ENCODE peak calls at places on chromosomes 7 and 10, in five cellular contexts. C, M, L, W and N are unnamed samples. For H3K4me1, the result is how much of the 10 kb centered on the place peaks cover.

GRCh38 chr10:112261281-112261822 is 21.8 kb upstream of the TECTB start:
- DNase-seq in M (no peak), L (no peak), C (no peak), W (no peak), N (no peak)

GRCh38 chr10:102540023-102540422 is 36.3 kb downstream of the SUFU start:
- DNase-seq in M (no peak), C (no peak), L (peak), W (no peak), N (no peak)

GRCh38 chr10:48448796-48449195 is 142.3 kb downstream of the MAPK8 start:
- DNase-seq in C (no peak), W (peak), M (no peak), L (no peak), N (no peak)

GRCh38 chr10:128938488-128938887 is 528.6 kb upstream of the MGMT start:
- DNase-seq in L (no peak), M (no peak), W (no peak), C (no peak), N (no peak)

GRCh38 chr7:5420108-5420840 is 3.4 kb downstream of the TNRC18 start:
- DNase-seq in L (no peak), M (no peak), W (peak), C (no peak), N (no peak)

GRCh38 chr7:127683776-127684681 is 32.0 kb downstream of the SND1 start:
- DNase-seq in M (no peak), C (no peak), L (no peak), W (no peak), N (no peak)

GRCh38 chr10:103238506-103239252 is 7.0 kb upstream of the RPEL1 start:
- DNase-seq in W (no peak), M (peak), C (no peak), L (peak), N (no peak)

GRCh38 chr7:5377816-5378215 is 45.8 kb downstream of the TNRC18 start:
- DNase-seq in L (no peak), C (no peak), M (peak), W (no peak), N (no peak)

GRCh38 chr10:128859738-128860386 is 607.2 kb upstream of the MGMT start:
- DNase-seq in W (no peak), C (no peak), M (no peak), L (peak), N (no peak)

GRCh38 chr10:88070080-88070880 is 206.9 kb downstream of the PTEN start:
- DNase-seq in C (no peak), W (no peak), L (peak), M (no peak), N (no peak)

GRCh38 chr10:88071814-88072380 is 208.5 kb downstream of the PTEN start:
- DNase-seq in M (no peak), L (no peak), C (no peak), W (peak), N (no peak)

GRCh38 chr10:88066876-88067275 is 203.5 kb downstream of the PTEN start:
- DNase-seq in W (no peak), C (peak), L (no peak), M (no peak), N (peak)

GRCh38 chr10:88066319-88066718 is 202.9 kb downstream of the PTEN start:
- DNase-seq in M (no peak), C (no peak), L (no peak), W (no peak), N (no peak)

GRCh38 chr10:88069338-88069737 is 205.9 kb downstream of the PTEN start:
- DNase-seq in C (no peak), L (no peak), W (no peak), M (no peak), N (no peak)
- H3K4me1 ChIP-seq in C (half or more), L (under half), W (half or more), M (under half), N (under half)

DNA sequence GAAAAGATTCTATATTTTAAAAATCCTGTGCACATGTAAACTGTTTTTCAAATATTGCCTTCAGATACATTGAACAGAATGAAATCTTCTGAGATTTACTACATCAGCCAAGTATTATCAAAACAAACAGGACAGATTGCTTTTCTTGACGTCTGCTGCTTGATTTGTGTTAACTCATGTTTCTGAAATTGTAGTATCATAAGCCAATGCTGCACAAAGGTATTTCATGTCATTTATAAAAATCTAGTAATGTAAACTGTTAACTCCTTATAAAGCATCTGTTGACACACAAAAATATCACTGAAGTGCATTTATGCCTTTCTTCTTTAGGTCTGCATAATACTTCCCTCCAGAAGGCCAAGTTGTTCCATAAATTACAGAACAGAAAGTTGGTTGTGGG is 28.3 kb downstream of the CAV1 start:
- DNase-seq in M (no peak), L (no peak), W (no peak), C (no peak), N (no peak)
- H3K27ac ChIP-seq in M (no peak), L (no peak), W (no peak), C (no peak), N (no peak)

DNA sequence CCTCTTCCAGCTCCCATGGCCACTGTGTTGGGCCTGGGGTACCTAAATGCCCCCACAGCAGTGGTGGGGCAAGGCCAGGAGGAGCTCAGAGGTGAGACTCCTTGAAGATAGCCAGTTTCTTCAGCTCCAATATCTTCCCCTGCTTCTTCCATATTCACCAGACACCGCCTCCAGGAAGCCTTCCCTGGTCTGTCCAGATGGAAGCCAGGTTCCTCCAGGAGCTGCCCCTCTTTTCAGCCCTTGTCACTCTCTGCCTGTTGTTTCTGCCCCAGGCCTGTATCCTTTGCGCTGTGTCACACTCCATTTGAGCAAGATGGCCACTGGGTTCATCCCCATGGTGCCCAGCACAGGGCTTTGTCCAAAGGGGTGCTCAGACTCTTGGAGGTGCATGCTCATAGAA is 127.7 kb downstream of the MYL10 start:
- DNase-seq in W (no peak), C (no peak), M (no peak), L (no peak), N (no peak)
- H3K4me1 ChIP-seq in W (under half), C (under half), M (under half), L (under half), N (under half)

GRCh38 chr7:107206706-107207105 is 37.9 kb downstream of the HBP1 start:
- DNase-seq in M (no peak), L (no peak), W (no peak), C (no peak), N (no peak)
- H3K27ac ChIP-seq in M (no peak), L (no peak), W (no peak), C (no peak), N (no peak)

DNA sequence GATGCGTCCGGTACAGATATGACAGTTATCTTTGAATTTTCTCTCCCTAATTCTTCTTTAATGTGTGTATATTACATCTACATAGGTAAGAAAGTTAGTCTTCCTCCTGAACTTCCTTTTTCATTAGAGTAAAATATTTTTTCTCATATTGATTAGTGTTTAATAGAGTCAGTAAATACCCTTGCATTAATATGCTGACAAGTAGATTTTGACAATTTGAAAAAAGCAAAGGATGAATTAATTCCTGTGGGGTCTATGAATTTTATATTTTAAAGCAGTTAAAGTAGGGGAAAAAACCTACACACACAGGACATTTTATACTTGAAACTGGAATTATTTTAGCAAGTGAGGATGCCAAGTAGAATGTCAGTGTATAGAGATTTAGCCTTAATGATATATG is 9.4 kb downstream of the OTUD1 start:
- DNase-seq in M (no peak), L (no peak), W (no peak), C (no peak), N (no peak)
- H3K4me1 ChIP-seq in M (under half), L (under half), W (half or more), C (under half), N (under half)

DNA sequence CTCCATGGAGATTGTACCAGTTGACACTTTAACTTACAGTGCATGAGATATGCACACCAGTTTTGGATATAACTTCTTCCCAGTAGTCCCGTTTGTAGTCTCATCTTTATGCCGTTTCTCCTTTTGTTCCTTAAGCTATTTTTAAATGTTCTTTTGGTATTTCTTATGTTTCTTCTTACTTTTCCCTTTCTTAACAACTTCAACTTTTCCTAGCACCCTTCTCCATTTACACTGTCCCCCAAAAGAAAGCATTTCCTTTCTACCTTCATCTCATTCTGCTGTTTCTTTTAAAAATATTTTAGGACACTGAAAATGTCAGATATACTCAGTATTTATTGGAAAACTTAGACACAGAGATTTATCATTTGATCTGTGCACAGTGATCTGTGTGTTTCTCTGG is 1.5 kb downstream of the PSMC2 start:
- DNase-seq in M (no peak), C (no peak), L (no peak), W (no peak), N (no peak)
- H3K27ac ChIP-seq in M (no peak), C (peak), L (no peak), W (no peak), N (no peak)

GRCh38 chr7:17930546-17930945 is 9.7 kb downstream of the SNX13 start:
- DNase-seq in L (no peak), C (no peak), W (no peak), M (peak), N (no peak)

GRCh38 chr7:17932770-17933169 is 7.5 kb downstream of the SNX13 start:
- DNase-seq in C (no peak), M (peak), W (no peak), L (no peak), N (no peak)

GRCh38 chr7:17928055-17928454 is 12.2 kb downstream of the SNX13 start:
- DNase-seq in W (no peak), C (no peak), L (no peak), M (peak), N (no peak)

GRCh38 chr7:17929647-17930395 is 10.5 kb downstream of the SNX13 start:
- DNase-seq in L (no peak), M (peak), W (no peak), C (no peak), N (no peak)

GRCh38 chr7:17931069-17931468 is 9.2 kb downstream of the SNX13 start:
- DNase-seq in M (peak), L (no peak), W (no peak), C (no peak), N (no peak)
- H3K4me1 ChIP-seq in M (under half), L (under half), W (half or more), C (under half), N (under half)